ENCODE peak calls at places on chromosomes 6 and 20, in seven cellular contexts. A is D341Med; X is stimulated activated CD4-positive, alpha-beta T cell treated with anti-CD3 and anti-CD28 coated beads, Interleukin-4, amount 100 ng/mL, for 1 hour; D is GM13976; L is HAP-1; N is esophagus squamous epithelium; B is RWPE1. P is an unnamed sample.

GRCh38 chr6:105344971-105345370 is 57.9 kb downstream of the PREP start:
- DNase-seq in A (no peak), X (no peak), D (no peak), L (peak; percentile 94), N (no peak), B (no peak), P (no peak)

GRCh38 chr6:15313367-15313766 is 67.5 kb downstream of the JARID2 start:
- DNase-seq in A (no peak), X (no peak), D (no peak), L (no peak), N (no peak), B (no peak), P (no peak)

GRCh38 chr6:22582806-22583205 is 13.4 kb downstream of the HDGFL1 start:
- DNase-seq in A (no peak), X (no peak), D (no peak), L (no peak), N (no peak), B (no peak), P (no peak)

GRCh38 chr6:30882764-30883475 is 1.4 kb upstream of the DDR1 start:
- DNase-seq in A (no peak), X (peak; percentile 28), D (peak; percentile 78), L (no peak), N (no peak), B (peak; percentile 83), P (no peak)

GRCh38 chr6:12200025-12200424 is 90.1 kb upstream of the EDN1 start:
- DNase-seq in A (no peak), X (no peak), D (no peak), L (no peak), N (no peak), B (no peak), P (no peak)

GRCh38 chr6:79038061-79038460 is 40.0 kb downstream of the PHIP start:
- DNase-seq in A (no peak), X (no peak), D (no peak), L (no peak), N (no peak), B (no peak), P (no peak)

GRCh38 chr6:163354779-163355431 is 59.6 kb upstream of the QKI start:
- DNase-seq in A (no peak), X (no peak), D (no peak), L (no peak), N (no peak), B (no peak), P (no peak)

GRCh38 chr20:26276811-26277210 is 580.2 kb upstream of the ZNF337 start:
- DNase-seq in A (no peak), X (no peak), D (no peak), L (no peak), N (no peak), B (no peak), P (no peak)

GRCh38 chr20:50804453-50805348 is 9.8 kb downstream of the BCAS4 start:
- DNase-seq in A (no peak), X (no peak), D (peak; percentile 57), L (no peak), N (no peak), B (no peak), P (peak; percentile 66)

GRCh38 chr6:27205375-27206278 is 41.9 kb upstream of the PRSS16 start:
- DNase-seq in A (no peak), X (peak; percentile 24), D (peak; percentile 56), L (no peak), N (no peak), B (no peak), P (peak; percentile 73)

GRCh38 chr6:131728296-131728939 is 17.6 kb upstream of the CTAGE9 start:
- DNase-seq in A (no peak), X (no peak), D (no peak), L (no peak), N (no peak), B (no peak), P (no peak)

GRCh38 chr6:7021306-7021705 is 86.5 kb upstream of the RREB1 start:
- DNase-seq in A (no peak), X (no peak), D (no peak), L (no peak), N (no peak), B (no peak), P (no peak)

GRCh38 chr20:3199976-3200755 is 4.3 kb downstream of the DDRGK1 start:
- DNase-seq in A (peak; percentile 19), X (no peak), D (peak; percentile 59), L (no peak), N (no peak), B (no peak), P (no peak)

GRCh38 chr6:105452924-105453756 is 50.3 kb upstream of the PREP start:
- DNase-seq in A (peak; percentile 30), X (peak; percentile 10), D (peak; percentile 44), L (no peak), N (no peak), B (no peak), P (peak; percentile 76)

GRCh38 chr6:136676075-136676474 is 116.2 kb downstream of the MAP3K5 start:
- DNase-seq in A (no peak), X (no peak), D (no peak), L (no peak), N (no peak), B (peak; percentile 60), P (no peak)

GRCh38 chr6:166729658-166730057 is 102.6 kb upstream of the RPS6KA2 start:
- DNase-seq in A (no peak), X (no peak), D (no peak), L (no peak), N (no peak), B (no peak), P (no peak)

GRCh38 chr6:165676435-165677068 is 13.5 kb upstream of the PDE10A start:
- DNase-seq in A (no peak), X (no peak), D (no peak), L (no peak), N (no peak), B (no peak), P (no peak)

GRCh38 chr20:23614163-23614562 is 8.4 kb upstream of the CST9 start:
- DNase-seq in A (no peak), X (no peak), D (no peak), L (no peak), N (no peak), B (no peak), P (no peak)

GRCh38 chr6:96186516-96187195 is 170.9 kb downstream of the FUT9 start:
- DNase-seq in A (no peak), X (no peak), D (no peak), L (no peak), N (no peak), B (no peak), P (no peak)

GRCh38 chr20:38338849-38339520 is 7.3 kb upstream of the LBP start:
- DNase-seq in A (no peak), X (no peak), D (no peak), L (no peak), N (no peak), B (peak; percentile 70), P (no peak)

GRCh38 chr6:55449219-55449618 is 122.0 kb downstream of the GFRAL start:
- DNase-seq in A (peak; percentile 10), X (no peak), D (no peak), L (no peak), N (no peak), B (no peak), P (no peak)

GRCh38 chr6:146358341-146359046 is 185.1 kb upstream of the RAB32 start:
- DNase-seq in A (no peak), X (no peak), D (no peak), L (no peak), N (no peak), B (peak; percentile 13), P (no peak)

P was measured in activated CD8-positive, alpha-beta memory T cell treated with anti-CD3 and anti-CD28 coated beads for 24 hours.